ENCODE peak calls at places on chromosomes 2 and 18, in four cellular contexts. I is fibroblast of lung; B is CD4-positive, alpha-beta T cell; Z is neural progenitor cell. H is an unnamed sample.

GRCh38 chr2:106343274-106343673 is 124.9 kb downstream of the RGPD3 start:
- DNase-seq in B (no peak), Z (no peak), I (no peak), H (no peak)

GRCh38 chr18:62339106-62339988 is 14.2 kb downstream of the TNFRSF11A start:
- DNase-seq in Z (no peak), B (no peak), I (peak), H (no peak)

GRCh38 chr2:101296314-101296809 is 12.1 kb downstream of the RNF149 start:
- DNase-seq in I (no peak), Z (no peak), B (no peak), H (no peak)

GRCh38 chr2:234494361-234495075 is 2.4 kb downstream of the ARL4C start:
- DNase-seq in Z (peak), B (no peak), I (peak), H (no peak)

GRCh38 chr18:70154591-70155194 is 50.8 kb downstream of the RTTN start:
- DNase-seq in B (no peak), Z (no peak), I (peak), H (no peak)

GRCh38 chr2:15986068-15986560 is 45.8 kb downstream of the MYCN start:
- DNase-seq in I (no peak), Z (no peak), B (no peak), H (no peak)

GRCh38 chr2:127424598-127425379 is 6.6 kb downstream of the PROC start:
- DNase-seq in I (no peak), B (no peak), Z (no peak), H (no peak)

GRCh38 chr2:240930631-240931318 is 24.6 kb downstream of the CROCC2 start:
- DNase-seq in I (no peak), Z (no peak), B (no peak), H (no peak)

GRCh38 chr2:216872624-216873023 is 12.8 kb upstream of the TNP1 start:
- DNase-seq in I (no peak), Z (no peak), B (no peak), H (no peak)

GRCh38 chr18:8044004-8044403 is 476.9 kb downstream of the PTPRM start:
- DNase-seq in Z (no peak), B (no peak), I (no peak), H (no peak)

GRCh38 chr2:35591886-35592285 is 763.7 kb upstream of the CRIM1 start:
- DNase-seq in B (no peak), Z (no peak), I (no peak), H (no peak)

GRCh38 chr2:27831279-27832050 is 58.7 kb downstream of the RBKS start:
- DNase-seq in B (no peak), I (peak), Z (no peak), H (no peak)

GRCh38 chr2:170715062-170715931 is at the start of gene SP5:
- DNase-seq in I (peak), Z (peak), B (no peak), H (peak)

GRCh38 chr2:118667964-118668363 is 179.5 kb downstream of the EN1 start:
- DNase-seq in Z (no peak), B (no peak), I (peak), H (no peak)

GRCh38 chr2:58928942-58929341 is 687.8 kb upstream of the FANCL start:
- DNase-seq in B (no peak), I (no peak), Z (no peak), H (no peak)

GRCh38 chr2:82498777-82499443 is 1960.2 kb downstream of the SUCLG1 start:
- DNase-seq in Z (no peak), I (no peak), B (no peak), H (no peak)

GRCh38 chr2:240873098-240873788 is 4.6 kb downstream of the AGXT start:
- DNase-seq in I (no peak), B (no peak), Z (no peak), H (no peak)

GRCh38 chr2:226791056-226791486 is 8.5 kb downstream of the IRS1 start:
- DNase-seq in I (peak), B (no peak), Z (peak), H (no peak)

GRCh38 chr18:80259610-80260009 is 12.3 kb upstream of the PARD6G start:
- DNase-seq in B (no peak), I (no peak), Z (no peak), H (no peak)

GRCh38 chr2:191521608-191522208 is 156.2 kb upstream of the NABP1 start:
- DNase-seq in B (no peak), I (peak), Z (no peak), H (no peak)

GRCh38 chr18:31509571-31509970 is 11.6 kb downstream of the DSG2 start:
- DNase-seq in B (no peak), Z (no peak), I (no peak), H (no peak)

GRCh38 chr2:37052600-37053332 is 31.4 kb downstream of the HEATR5B start:
- DNase-seq in I (no peak), Z (no peak), B (no peak), H (no peak)

GRCh38 chr2:156192468-156192867 is 140.1 kb downstream of the NR4A2 start:
- DNase-seq in B (no peak), Z (no peak), I (peak), H (no peak)

GRCh38 chr2:239024226-239024625 is 176.3 kb downstream of the TWIST2 start:
- DNase-seq in Z (no peak), B (no peak), I (no peak), H (no peak)

GRCh38 chr2:27378096-27378808 is 2.3 kb downstream of the ZNF513 start:
- DNase-seq in B (no peak), I (no peak), Z (peak), H (no peak)

GRCh38 chr2:217956895-217957457 is 45.8 kb downstream of the TNS1 start:
- DNase-seq in Z (no peak), I (no peak), B (no peak), H (no peak)

GRCh38 chr2:206873426-206873825 is 65.9 kb upstream of the CPO start:
- DNase-seq in Z (no peak), I (no peak), B (no peak), H (no peak)

GRCh38 chr2:45700407-45701013 is 49.0 kb downstream of the PRKCE start:
- DNase-seq in B (no peak), I (no peak), Z (no peak), H (no peak)

GRCh38 chr2:29055586-29055985 is 18.7 kb downstream of the PCARE start:
- DNase-seq in B (no peak), I (no peak), Z (peak), H (no peak)

GRCh38 chr2:19141234-19142004 is 217.0 kb downstream of the OSR1 start:
- DNase-seq in I (peak), B (no peak), Z (no peak), H (no peak)

GRCh38 chr2:205047273-205047839 is 502.1 kb downstream of the PARD3B start:
- DNase-seq in B (no peak), I (no peak), Z (peak), H (no peak)

GRCh38 chr2:102726128-102727087 is 35.4 kb upstream of the TMEM182 start:
- DNase-seq in B (no peak), Z (no peak), I (no peak), H (no peak)

GRCh38 chr18:55085557-55086285 is 126.5 kb upstream of the CCDC68 start:
- DNase-seq in Z (no peak), B (no peak), I (no peak), H (no peak)

GRCh38 chr18:24802439-24802838 is 342.0 kb downstream of the HRH4 start:
- DNase-seq in I (no peak), B (no peak), Z (no peak), H (no peak)

GRCh38 chr18:24799720-24800119 is 339.3 kb downstream of the HRH4 start:
- DNase-seq in Z (no peak), B (no peak), I (no peak), H (no peak)

GRCh38 chr18:24801011-24801410 is 340.6 kb downstream of the HRH4 start:
- DNase-seq in Z (no peak), B (no peak), I (no peak), H (no peak)

GRCh38 chr18:24797987-24798386 is 337.6 kb downstream of the HRH4 start:
- DNase-seq in Z (no peak), B (no peak), I (no peak), H (no peak)

DNA sequence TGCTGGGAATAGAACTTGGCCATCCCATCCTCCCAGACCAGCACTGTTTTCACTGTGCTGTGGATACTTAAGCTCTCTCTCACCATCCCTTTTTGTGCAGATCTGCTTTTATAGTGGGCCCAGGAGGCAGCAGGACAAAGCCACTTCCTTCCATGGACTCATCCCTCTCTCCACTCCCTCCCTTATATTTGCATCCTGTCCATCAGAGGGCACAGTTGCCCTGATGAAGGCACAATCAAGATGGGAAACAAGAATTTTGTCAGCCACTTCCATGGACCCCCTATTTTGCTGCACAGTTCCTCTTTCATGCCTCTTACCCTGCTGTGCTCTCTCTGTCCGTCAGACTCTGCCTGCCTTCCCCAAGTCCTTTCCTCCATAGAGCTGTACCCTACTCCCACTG is 338.7 kb downstream of the HRH4 start:
- DNase-seq in Z (peak), I (no peak), B (no peak), H (no peak)
- TF ChIP-seq CTCF in Z (peak), I (no peak), B (no peak), H (peak)

GRCh38 chr2:25878361-25879132 is at the start of gene ASXL2:
- DNase-seq in B (peak), I (peak), Z (peak), H (peak)
- TF ChIP-seq CTCF in B (no peak), I (no peak), Z (no peak), H (no peak)

GRCh38 chr2:212265777-212266176 is 272.8 kb downstream of the ERBB4 start:
- DNase-seq in I (no peak), Z (no peak), B (no peak), H (no peak)

GRCh38 chr2:212266310-212266709 is 272.3 kb downstream of the ERBB4 start:
- DNase-seq in I (no peak), Z (peak), B (no peak), H (no peak)

GRCh38 chr2:212274215-212274614 is 264.4 kb downstream of the ERBB4 start:
- DNase-seq in B (no peak), Z (no peak), I (no peak), H (no peak)

GRCh38 chr2:212271583-212271982 is 267.0 kb downstream of the ERBB4 start:
- DNase-seq in I (no peak), B (no peak), Z (no peak), H (no peak)
- TF ChIP-seq CTCF in I (no peak), B (no peak), Z (no peak), H (no peak)

GRCh38 chr18:2570772-2571199 is 519 bp downstream of the METTL4 start:
- DNase-seq in Z (peak), I (peak), B (peak), H (peak)
- TF ChIP-seq CTCF in Z (no peak), I (no peak), B (no peak), H (no peak)

DNA sequence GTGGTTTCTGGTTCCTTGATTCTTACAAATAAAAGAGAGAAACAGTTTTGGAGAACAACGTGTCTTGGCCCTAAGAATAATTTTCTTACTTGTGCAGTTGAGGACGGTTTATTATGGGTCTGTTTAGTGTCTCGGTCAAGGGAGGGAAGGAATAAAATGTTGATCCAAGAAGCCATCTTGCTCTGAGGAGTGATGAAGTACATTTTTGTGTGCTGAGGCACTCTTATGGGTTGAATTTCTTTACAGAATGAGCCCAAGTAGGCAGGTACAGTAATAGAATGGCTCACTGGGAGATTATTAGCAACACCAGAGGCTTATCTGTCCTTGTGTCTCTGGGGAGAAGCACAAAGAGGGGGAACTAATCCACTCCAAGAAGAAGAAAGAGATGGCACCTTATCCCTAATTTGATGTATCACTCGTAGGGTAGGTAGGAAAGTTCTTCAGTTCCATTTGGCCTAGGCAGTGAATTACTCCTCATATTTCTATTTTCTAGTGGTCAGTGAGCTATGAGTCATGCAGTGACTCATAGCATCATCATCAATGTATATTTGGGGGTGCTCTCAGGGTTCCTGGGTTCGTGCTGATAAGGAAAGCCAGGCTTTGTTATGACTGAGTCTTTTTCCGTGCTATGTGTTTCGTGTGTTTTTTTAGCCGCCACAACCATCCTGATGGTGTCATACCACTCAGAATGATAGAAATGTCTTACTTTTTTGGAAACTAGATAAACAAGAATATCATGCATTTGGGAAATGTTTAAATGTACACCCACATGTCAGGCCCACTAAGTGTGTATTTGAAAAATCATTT is 250.1 kb upstream of the CTAGE1 start:
- DNase-seq in Z (no peak), B (no peak), I (peak), H (no peak)
- TF ChIP-seq CTCF in Z (no peak), B (no peak), I (no peak), H (no peak)